ENCODE peak calls at places on chromosome 5, in nine cellular contexts. N, O, L, B, U, M, E, P and X are unnamed samples.

GRCh38 chr5:76104027-76104426 is 20.8 kb downstream of the SV2C start:
- DNase-seq in M (no peak), E (peak), N (no peak), L (peak), B (no peak), P (no peak), O (peak), U (no peak), X (no peak)

GRCh38 chr5:158979749-158980521 is 119.8 kb downstream of the EBF1 start:
- DNase-seq in O (peak), N (peak), P (peak), L (peak), M (no peak), E (peak), U (no peak), B (peak), X (peak)

GRCh38 chr5:107294669-107295068 is 376.1 kb downstream of the EFNA5 start:
- DNase-seq in B (no peak), U (no peak), N (no peak), O (no peak), P (no peak), M (no peak), E (peak), L (no peak), X (no peak)

GRCh38 chr5:25979086-25979485 is 1059.3 kb downstream of the CDH9 start:
- DNase-seq in B (no peak), O (no peak), M (no peak), U (no peak), E (no peak), N (no peak), P (no peak), L (no peak), X (no peak)

GRCh38 chr5:134020188-134020587 is 15.4 kb upstream of the VDAC1 start:
- DNase-seq in M (no peak), B (no peak), U (no peak), E (no peak), P (no peak), N (no peak), L (no peak), O (no peak), X (peak)

GRCh38 chr5:176817864-176818377 is 7.6 kb downstream of the UNC5A start:
- DNase-seq in U (no peak), E (peak), M (no peak), L (no peak), N (no peak), P (no peak), B (peak), O (no peak), X (peak)

GRCh38 chr5:3594514-3595101 is 1.0 kb upstream of the IRX1 start:
- DNase-seq in L (no peak), B (peak), U (no peak), E (no peak), N (no peak), M (no peak), O (no peak), P (peak), X (no peak)

GRCh38 chr5:468401-468800 is 25.4 kb downstream of the EXOC3 start:
- DNase-seq in M (no peak), N (no peak), B (no peak), P (no peak), E (no peak), O (no peak), L (no peak), U (peak), X (no peak)

GRCh38 chr5:171926311-171926710 is 80.1 kb downstream of the FBXW11 start:
- DNase-seq in M (no peak), O (no peak), L (no peak), U (no peak), P (no peak), E (no peak), N (no peak), B (no peak), X (no peak)

GRCh38 chr5:39092581-39093350 is 18.6 kb upstream of the RICTOR start:
- DNase-seq in L (peak), P (no peak), N (no peak), B (peak), O (no peak), U (no peak), E (no peak), M (no peak), X (no peak)

GRCh38 chr5:119036101-119036762 is 34.7 kb upstream of the DMXL1 start:
- DNase-seq in L (peak), P (no peak), B (peak), M (peak), O (no peak), U (no peak), E (peak), N (no peak), X (no peak)

GRCh38 chr5:173327948-173328895 is at the start of gene STC2:
- DNase-seq in N (peak), O (peak), M (peak), E (peak), B (peak), P (no peak), U (no peak), L (peak), X (peak)

GRCh38 chr5:75062925-75063531 is 10.7 kb upstream of the GCNT4 start:
- DNase-seq in E (no peak), P (no peak), L (no peak), B (no peak), N (no peak), U (no peak), M (no peak), O (no peak), X (no peak)

GRCh38 chr5:118397231-118397630 is 591.1 kb downstream of the DTWD2 start:
- DNase-seq in B (no peak), L (no peak), E (no peak), U (no peak), M (no peak), P (no peak), N (no peak), O (no peak), X (no peak)

GRCh38 chr5:100430268-100430900 is 104.8 kb upstream of the FAM174A start:
- DNase-seq in N (peak), L (peak), B (peak), E (peak), U (no peak), O (peak), P (peak), M (no peak), X (no peak)

GRCh38 chr5:134438641-134439621 is 27.2 kb upstream of the CDKN2AIPNL start:
- DNase-seq in M (peak), B (peak), N (peak), L (peak), E (peak), U (peak), P (peak), O (peak), X (peak)

GRCh38 chr5:95261369-95262175 is 23.3 kb downstream of the MCTP1 start:
- DNase-seq in L (peak), P (no peak), E (peak), N (no peak), M (no peak), B (peak), U (no peak), O (no peak), X (no peak)

GRCh38 chr5:158145827-158146226 is 286.9 kb upstream of the CLINT1 start:
- DNase-seq in M (no peak), N (no peak), P (no peak), B (no peak), U (no peak), L (no peak), O (no peak), E (no peak), X (no peak)

GRCh38 chr5:154757647-154758406 is 2.6 kb downstream of the LARP1 start:
- DNase-seq in N (no peak), U (no peak), E (peak), O (peak), M (no peak), B (peak), L (peak), P (no peak), X (no peak)

GRCh38 chr5:82707741-82708140 is 369.5 kb downstream of the TMEM167A start:
- DNase-seq in O (no peak), L (no peak), M (no peak), B (no peak), N (no peak), E (no peak), U (no peak), P (no peak), X (no peak)

GRCh38 chr5:150412319-150413175 is at the start of gene CD74:
- DNase-seq in O (peak), U (peak), E (peak), N (peak), L (peak), P (peak), M (no peak), B (no peak), X (peak)

GRCh38 chr5:144191998-144192397 is 21.3 kb downstream of the KCTD16 start:
- DNase-seq in E (peak), P (no peak), L (peak), O (no peak), N (no peak), U (no peak), M (no peak), B (peak), X (no peak)

GRCh38 chr5:125244531-125244930 is 498.1 kb upstream of the ZNF608 start:
- DNase-seq in P (no peak), M (no peak), E (no peak), N (no peak), B (no peak), O (no peak), U (no peak), L (peak), X (no peak)

GRCh38 chr5:88684136-88684500 is 198.9 kb downstream of the MEF2C start:
- DNase-seq in B (no peak), M (no peak), E (no peak), L (no peak), O (no peak), N (no peak), U (no peak), P (no peak), X (no peak)
- H3K4me3 ChIP-seq in B (no peak), M (no peak), E (no peak), L (no peak), O (no peak), N (no peak), U (no peak), P (no peak), X (no peak)

GRCh38 chr5:113217619-113218184 is 217.1 kb downstream of the TSSK1B start:
- DNase-seq in L (no peak), E (no peak), B (no peak), P (no peak), O (no peak), U (no peak), N (no peak), M (no peak), X (no peak)
- H3K4me3 ChIP-seq in L (no peak), E (no peak), B (no peak), P (no peak), O (no peak), U (no peak), N (peak), M (no peak), X (no peak)

GRCh38 chr5:139797335-139797734 is 1.7 kb downstream of the PSD2 start:
- DNase-seq in O (no peak), N (no peak), P (no peak), E (no peak), L (no peak), B (no peak), U (no peak), M (no peak), X (no peak)

GRCh38 chr5:139797856-139798510 is 2.4 kb downstream of the PSD2 start:
- DNase-seq in E (no peak), P (no peak), O (no peak), U (no peak), B (no peak), M (no peak), N (no peak), L (no peak), X (no peak)

GRCh38 chr5:139794067-139794846 is 1.4 kb upstream of the PSD2 start:
- DNase-seq in M (no peak), L (no peak), B (no peak), O (no peak), P (no peak), N (no peak), U (no peak), E (no peak), X (no peak)

GRCh38 chr5:139796061-139796806 is 626 bp downstream of the PSD2 start:
- DNase-seq in N (no peak), O (no peak), L (no peak), P (no peak), M (no peak), B (no peak), E (no peak), U (no peak), X (no peak)

GRCh38 chr5:139795074-139796001 is at the start of gene PSD2:
- DNase-seq in L (no peak), B (no peak), P (no peak), E (peak), N (no peak), O (peak), U (no peak), M (no peak), X (peak)
- H3K4me3 ChIP-seq in L (peak), B (no peak), P (no peak), E (peak), N (peak), O (no peak), U (peak), M (peak), X (no peak)

GRCh38 chr5:141507387-141508091 is 18.7 kb downstream of the PCDHGC5 start:
- DNase-seq in L (peak), O (no peak), U (no peak), M (peak), N (peak), E (peak), B (peak), P (no peak), X (no peak)
- H3K4me3 ChIP-seq in L (no peak), O (no peak), U (no peak), M (peak), N (no peak), E (peak), B (peak), P (no peak), X (no peak)